ENCODE peak calls at places on chromosomes 3 and 15, in four cellular contexts. One of them, this sample, is unnamed.

GRCh38 chr3:143613226-143613625 is 235.0 kb downstream of the SLC9A9 start:
- DNase-seq in activated T-cell treated with anti-CD3 and anti-CD28 coated beads, Interleukin-2, amount 50 U/mL, for 72 hours: no peak
- DNase-seq in stimulated activated CD4-positive, alpha-beta T cell treated with anti-CD3 and anti-CD28 coated beads, Interleukin-2, amount 100 ng/mL, for 48 hours: no peak
- DNase-seq in RPMI8226: no peak
- DNase-seq in this sample: no peak

GRCh38 chr3:52781741-52782140 is 4.3 kb downstream of the ITIH1 start:
- DNase-seq in stimulated activated CD4-positive, alpha-beta T cell treated with anti-CD3 and anti-CD28 coated beads, Interleukin-2, amount 100 ng/mL, for 48 hours: no peak
- DNase-seq in RPMI8226: no peak
- DNase-seq in activated T-cell treated with anti-CD3 and anti-CD28 coated beads, Interleukin-2, amount 50 U/mL, for 72 hours: no peak
- DNase-seq in this sample: no peak

GRCh38 chr3:123755508-123755907 is 128.6 kb downstream of the MYLK start:
- DNase-seq in activated T-cell treated with anti-CD3 and anti-CD28 coated beads, Interleukin-2, amount 50 U/mL, for 72 hours: no peak
- DNase-seq in stimulated activated CD4-positive, alpha-beta T cell treated with anti-CD3 and anti-CD28 coated beads, Interleukin-2, amount 100 ng/mL, for 48 hours: no peak
- DNase-seq in RPMI8226: no peak
- DNase-seq in this sample: no peak

GRCh38 chr3:122183893-122184590 is 574 bp downstream of the CASR start:
- DNase-seq in stimulated activated CD4-positive, alpha-beta T cell treated with anti-CD3 and anti-CD28 coated beads, Interleukin-2, amount 100 ng/mL, for 48 hours: no peak
- DNase-seq in RPMI8226: no peak
- DNase-seq in activated T-cell treated with anti-CD3 and anti-CD28 coated beads, Interleukin-2, amount 50 U/mL, for 72 hours: peak; percentile 3
- DNase-seq in this sample: no peak

GRCh38 chr3:10911350-10912002 is 81.1 kb upstream of the SLC6A1 start:
- DNase-seq in RPMI8226: no peak
- DNase-seq in activated T-cell treated with anti-CD3 and anti-CD28 coated beads, Interleukin-2, amount 50 U/mL, for 72 hours: no peak
- DNase-seq in stimulated activated CD4-positive, alpha-beta T cell treated with anti-CD3 and anti-CD28 coated beads, Interleukin-2, amount 100 ng/mL, for 48 hours: no peak
- DNase-seq in this sample: no peak

GRCh38 chr3:180543877-180544276 is 58.1 kb upstream of the TTC14 start:
- DNase-seq in RPMI8226: no peak
- DNase-seq in stimulated activated CD4-positive, alpha-beta T cell treated with anti-CD3 and anti-CD28 coated beads, Interleukin-2, amount 100 ng/mL, for 48 hours: no peak
- DNase-seq in activated T-cell treated with anti-CD3 and anti-CD28 coated beads, Interleukin-2, amount 50 U/mL, for 72 hours: no peak
- DNase-seq in this sample: no peak

GRCh38 chr15:22933641-22934061 is 46.5 kb downstream of the CYFIP1 start:
- DNase-seq in RPMI8226: no peak
- DNase-seq in activated T-cell treated with anti-CD3 and anti-CD28 coated beads, Interleukin-2, amount 50 U/mL, for 72 hours: no peak
- DNase-seq in stimulated activated CD4-positive, alpha-beta T cell treated with anti-CD3 and anti-CD28 coated beads, Interleukin-2, amount 100 ng/mL, for 48 hours: no peak
- DNase-seq in this sample: no peak

GRCh38 chr15:23648920-23649515 is 1.4 kb upstream of the MAGEL2 start:
- DNase-seq in activated T-cell treated with anti-CD3 and anti-CD28 coated beads, Interleukin-2, amount 50 U/mL, for 72 hours: peak; percentile 17
- DNase-seq in RPMI8226: peak; percentile 47
- DNase-seq in stimulated activated CD4-positive, alpha-beta T cell treated with anti-CD3 and anti-CD28 coated beads, Interleukin-2, amount 100 ng/mL, for 48 hours: peak; percentile 15
- DNase-seq in this sample: no peak

GRCh38 chr15:25508369-25509002 is 69.7 kb upstream of the UBE3A start:
- DNase-seq in activated T-cell treated with anti-CD3 and anti-CD28 coated beads, Interleukin-2, amount 50 U/mL, for 72 hours: no peak
- DNase-seq in stimulated activated CD4-positive, alpha-beta T cell treated with anti-CD3 and anti-CD28 coated beads, Interleukin-2, amount 100 ng/mL, for 48 hours: no peak
- DNase-seq in RPMI8226: peak; percentile 28
- DNase-seq in this sample: no peak

GRCh38 chr3:25664066-25664809 is 469 bp downstream of the TOP2B start:
- DNase-seq in activated T-cell treated with anti-CD3 and anti-CD28 coated beads, Interleukin-2, amount 50 U/mL, for 72 hours: peak; percentile 77
- DNase-seq in stimulated activated CD4-positive, alpha-beta T cell treated with anti-CD3 and anti-CD28 coated beads, Interleukin-2, amount 100 ng/mL, for 48 hours: peak; percentile 53
- DNase-seq in RPMI8226: peak; percentile 56
- DNase-seq in this sample: peak; percentile 86

GRCh38 chr15:32035285-32035684 is 5.0 kb downstream of the CHRNA7 start:
- DNase-seq in activated T-cell treated with anti-CD3 and anti-CD28 coated beads, Interleukin-2, amount 50 U/mL, for 72 hours: no peak
- DNase-seq in stimulated activated CD4-positive, alpha-beta T cell treated with anti-CD3 and anti-CD28 coated beads, Interleukin-2, amount 100 ng/mL, for 48 hours: no peak
- DNase-seq in RPMI8226: no peak
- DNase-seq in this sample: no peak

GRCh38 chr3:167967257-167968010 is 128.3 kb downstream of the GOLIM4 start:
- DNase-seq in activated T-cell treated with anti-CD3 and anti-CD28 coated beads, Interleukin-2, amount 50 U/mL, for 72 hours: no peak
- DNase-seq in RPMI8226: no peak
- DNase-seq in stimulated activated CD4-positive, alpha-beta T cell treated with anti-CD3 and anti-CD28 coated beads, Interleukin-2, amount 100 ng/mL, for 48 hours: no peak
- DNase-seq in this sample: no peak

GRCh38 chr3:171054231-171054630 is 27.7 kb upstream of the SLC2A2 start:
- DNase-seq in RPMI8226: no peak
- DNase-seq in stimulated activated CD4-positive, alpha-beta T cell treated with anti-CD3 and anti-CD28 coated beads, Interleukin-2, amount 100 ng/mL, for 48 hours: no peak
- DNase-seq in activated T-cell treated with anti-CD3 and anti-CD28 coated beads, Interleukin-2, amount 50 U/mL, for 72 hours: no peak
- DNase-seq in this sample: no peak

GRCh38 chr15:40421246-40422157 is 15.9 kb downstream of the IVD start:
- DNase-seq in activated T-cell treated with anti-CD3 and anti-CD28 coated beads, Interleukin-2, amount 50 U/mL, for 72 hours: peak; percentile 88
- DNase-seq in stimulated activated CD4-positive, alpha-beta T cell treated with anti-CD3 and anti-CD28 coated beads, Interleukin-2, amount 100 ng/mL, for 48 hours: peak; percentile 88
- DNase-seq in RPMI8226: peak; percentile 66
- DNase-seq in this sample: peak; percentile 75

GRCh38 chr3:123385072-123385471 is 63.8 kb downstream of the ADCY5 start:
- DNase-seq in RPMI8226: no peak
- DNase-seq in activated T-cell treated with anti-CD3 and anti-CD28 coated beads, Interleukin-2, amount 50 U/mL, for 72 hours: no peak
- DNase-seq in stimulated activated CD4-positive, alpha-beta T cell treated with anti-CD3 and anti-CD28 coated beads, Interleukin-2, amount 100 ng/mL, for 48 hours: no peak
- DNase-seq in this sample: no peak

GRCh38 chr3:64443553-64444331 is 218.5 kb upstream of the PRICKLE2 start:
- DNase-seq in activated T-cell treated with anti-CD3 and anti-CD28 coated beads, Interleukin-2, amount 50 U/mL, for 72 hours: no peak
- DNase-seq in stimulated activated CD4-positive, alpha-beta T cell treated with anti-CD3 and anti-CD28 coated beads, Interleukin-2, amount 100 ng/mL, for 48 hours: no peak
- DNase-seq in RPMI8226: no peak
- DNase-seq in this sample: no peak

GRCh38 chr3:105353485-105354161 is 13.1 kb upstream of the ALCAM start:
- DNase-seq in RPMI8226: no peak
- DNase-seq in stimulated activated CD4-positive, alpha-beta T cell treated with anti-CD3 and anti-CD28 coated beads, Interleukin-2, amount 100 ng/mL, for 48 hours: no peak
- DNase-seq in activated T-cell treated with anti-CD3 and anti-CD28 coated beads, Interleukin-2, amount 50 U/mL, for 72 hours: no peak
- DNase-seq in this sample: no peak

GRCh38 chr3:117997201-117998049 is 1037.2 kb downstream of the IGSF11 start:
- DNase-seq in activated T-cell treated with anti-CD3 and anti-CD28 coated beads, Interleukin-2, amount 50 U/mL, for 72 hours: peak; percentile 56
- DNase-seq in stimulated activated CD4-positive, alpha-beta T cell treated with anti-CD3 and anti-CD28 coated beads, Interleukin-2, amount 100 ng/mL, for 48 hours: peak; percentile 56
- DNase-seq in RPMI8226: peak; percentile 66
- DNase-seq in this sample: peak; percentile 67

GRCh38 chr3:186109897-186110803 is 1.3 kb upstream of the ETV5 start:
- DNase-seq in RPMI8226: no peak
- DNase-seq in activated T-cell treated with anti-CD3 and anti-CD28 coated beads, Interleukin-2, amount 50 U/mL, for 72 hours: no peak
- DNase-seq in stimulated activated CD4-positive, alpha-beta T cell treated with anti-CD3 and anti-CD28 coated beads, Interleukin-2, amount 100 ng/mL, for 48 hours: no peak
- DNase-seq in this sample: no peak

GRCh38 chr3:148389916-148390315 is 307.8 kb upstream of the AGTR1 start:
- DNase-seq in activated T-cell treated with anti-CD3 and anti-CD28 coated beads, Interleukin-2, amount 50 U/mL, for 72 hours: no peak
- DNase-seq in stimulated activated CD4-positive, alpha-beta T cell treated with anti-CD3 and anti-CD28 coated beads, Interleukin-2, amount 100 ng/mL, for 48 hours: no peak
- DNase-seq in RPMI8226: no peak
- DNase-seq in this sample: no peak

GRCh38 chr15:83545803-83546534 is 98.8 kb downstream of the SH3GL3 start:
- DNase-seq in RPMI8226: no peak
- DNase-seq in activated T-cell treated with anti-CD3 and anti-CD28 coated beads, Interleukin-2, amount 50 U/mL, for 72 hours: no peak
- DNase-seq in stimulated activated CD4-positive, alpha-beta T cell treated with anti-CD3 and anti-CD28 coated beads, Interleukin-2, amount 100 ng/mL, for 48 hours: no peak
- DNase-seq in this sample: no peak

GRCh38 chr15:40498891-40499290 is 28.1 kb downstream of the CHST14 start:
- DNase-seq in stimulated activated CD4-positive, alpha-beta T cell treated with anti-CD3 and anti-CD28 coated beads, Interleukin-2, amount 100 ng/mL, for 48 hours: no peak
- DNase-seq in activated T-cell treated with anti-CD3 and anti-CD28 coated beads, Interleukin-2, amount 50 U/mL, for 72 hours: no peak
- DNase-seq in RPMI8226: no peak
- DNase-seq in this sample: no peak